ENCODE peak calls at places on chromosomes 6 and 20, in seven cellular contexts. M, Z, Y, G, Q, W and H are unnamed samples. For H3K4me1, the result is how much of the 10 kb centered on the place peaks cover.

GRCh38 chr20:52992632-52993031 is 20.5 kb downstream of the TSHZ2 start:
- DNase-seq in M (no peak), Z (no peak), Y (no peak), G (no peak), Q (no peak), W (no peak), H (no peak)

GRCh38 chr20:62305149-62305764 is 2.5 kb downstream of the ADRM1 start:
- DNase-seq in M (no peak), Z (no peak), Y (no peak), G (no peak), Q (no peak), W (no peak), H (no peak)

GRCh38 chr6:106109043-106109442 is 22.9 kb downstream of the PRDM1 start:
- DNase-seq in M (no peak), Z (no peak), Y (no peak), G (no peak), Q (no peak), W (no peak), H (no peak)

GRCh38 chr20:49894073-49894470 is 21.3 kb downstream of the SPATA2 start:
- DNase-seq in M (no peak), Z (no peak), Y (no peak), G (no peak), Q (no peak), W (no peak), H (no peak)

GRCh38 chr6:31037692-31038091 is 27.4 kb downstream of the MUC22 start:
- DNase-seq in M (no peak), Z (no peak), Y (no peak), G (no peak), Q (no peak), W (no peak), H (no peak)

GRCh38 chr6:131792091-131792496 is 15.7 kb upstream of the ENPP1 start:
- DNase-seq in M (no peak), Z (peak), Y (no peak), G (peak), Q (no peak), W (no peak), H (no peak)

GRCh38 chr6:16514249-16514648 is 247.0 kb downstream of the ATXN1 start:
- DNase-seq in M (no peak), Z (peak), Y (no peak), G (peak), Q (no peak), W (no peak), H (no peak)

GRCh38 chr6:162173448-162173847 is 554.1 kb downstream of the PRKN start:
- DNase-seq in M (no peak), Z (no peak), Y (no peak), G (no peak), Q (no peak), W (no peak), H (no peak)

GRCh38 chr20:39446397-39446796 is 484.3 kb downstream of the DHX35 start:
- DNase-seq in M (no peak), Z (no peak), Y (no peak), G (no peak), Q (no peak), W (no peak), H (no peak)

GRCh38 chr20:61271273-61272221 is 19.5 kb downstream of the CDH4 start:
- DNase-seq in M (no peak), Z (no peak), Y (no peak), G (peak), Q (no peak), W (no peak), H (no peak)

GRCh38 chr6:44131880-44132279 is 4.5 kb downstream of the TMEM63B start:
- DNase-seq in M (peak), Z (peak), Y (peak), G (no peak), Q (no peak), W (no peak), H (no peak)

GRCh38 chr20:17868146-17868545 is 100.4 kb downstream of the SNX5 start:
- DNase-seq in M (no peak), Z (peak), Y (no peak), G (no peak), Q (no peak), W (no peak), H (no peak)

GRCh38 chr6:16409531-16410441 is 171.4 kb downstream of the GMPR start:
- DNase-seq in M (peak), Z (peak), Y (peak), G (peak), Q (peak), W (peak), H (peak)

GRCh38 chr6:3193102-3193837 is 34.2 kb downstream of the TUBB2B start:
- DNase-seq in M (no peak), Z (peak), Y (no peak), G (no peak), Q (no peak), W (no peak), H (no peak)

GRCh38 chr20:58084966-58085365 is 143.5 kb downstream of the ANKRD60 start:
- DNase-seq in M (peak), Z (no peak), Y (no peak), G (no peak), Q (no peak), W (no peak), H (no peak)

GRCh38 chr6:91659881-91660280 is 1073.0 kb upstream of the MAP3K7 start:
- DNase-seq in M (no peak), Z (no peak), Y (no peak), G (no peak), Q (no peak), W (no peak), H (no peak)

GRCh38 chr6:141932685-141933084 is 200.0 kb upstream of the GJE1 start:
- DNase-seq in M (no peak), Z (no peak), Y (no peak), G (no peak), Q (no peak), W (no peak), H (no peak)

GRCh38 chr20:19973920-19974620 is 43.1 kb upstream of the NAA20 start:
- DNase-seq in M (peak), Z (no peak), Y (peak), G (peak), Q (no peak), W (no peak), H (no peak)

GRCh38 chr20:2022163-2022562 is 28.3 kb upstream of the PDYN start:
- DNase-seq in M (no peak), Z (no peak), Y (no peak), G (no peak), Q (no peak), W (no peak), H (no peak)

GRCh38 chr6:129115491-129115890 is 232.6 kb downstream of the LAMA2 start:
- DNase-seq in M (no peak), Z (no peak), Y (no peak), G (peak), Q (no peak), W (no peak), H (no peak)

GRCh38 chr6:37038297-37039198 is 33.1 kb downstream of the FGD2 start:
- DNase-seq in M (no peak), Z (no peak), Y (peak), G (no peak), Q (no peak), W (no peak), H (no peak)

GRCh38 chr6:46491789-46492547 is 719 bp upstream of the RCAN2 start:
- DNase-seq in M (peak), Z (peak), Y (no peak), G (peak), Q (no peak), W (no peak), H (peak)

GRCh38 chr6:144736763-144737162 is 451.6 kb downstream of the UTRN start:
- DNase-seq in M (no peak), Z (no peak), Y (no peak), G (no peak), Q (no peak), W (no peak), H (no peak)

GRCh38 chr6:17585766-17586502 is 14.2 kb upstream of the FAM8A1 start:
- DNase-seq in M (peak), Z (peak), Y (no peak), G (peak), Q (no peak), W (no peak), H (peak)

GRCh38 chr6:16630035-16630643 is 131.1 kb downstream of the ATXN1 start:
- DNase-seq in M (no peak), Z (no peak), Y (no peak), G (no peak), Q (no peak), W (no peak), H (no peak)

GRCh38 chr20:32779500-32780215 is 17.5 kb downstream of the DNMT3B start:
- DNase-seq in M (no peak), Z (peak), Y (no peak), G (no peak), Q (no peak), W (no peak), H (no peak)

GRCh38 chr6:7687145-7688113 is 38.5 kb upstream of the BMP6 start:
- DNase-seq in M (no peak), Z (no peak), Y (no peak), G (no peak), Q (no peak), W (no peak), H (no peak)

GRCh38 chr6:47157063-47157462 is 114.9 kb upstream of the ADGRF1 start:
- DNase-seq in M (no peak), Z (no peak), Y (no peak), G (no peak), Q (no peak), W (no peak), H (no peak)

DNA sequence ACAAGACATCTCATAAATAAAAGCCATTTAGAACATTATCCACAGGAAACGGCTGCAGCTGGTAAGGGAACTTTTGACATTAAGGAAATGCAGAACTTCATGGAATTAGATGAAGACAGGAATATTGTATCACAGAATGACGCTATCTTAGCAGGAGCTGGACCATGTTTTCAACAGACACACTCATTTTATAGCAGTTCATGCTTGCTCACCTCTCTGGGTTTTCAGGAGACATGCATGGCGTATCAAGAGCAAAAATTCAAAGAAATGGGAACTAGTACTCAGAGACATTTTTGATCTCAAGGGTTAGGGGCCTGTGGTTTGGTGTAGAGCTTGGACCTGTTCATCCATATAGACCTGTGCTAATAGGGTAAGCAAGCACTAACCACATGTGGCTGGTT is 125.0 kb downstream of the FYN start:
- DNase-seq in M (no peak), Z (no peak), Y (no peak), G (no peak), Q (no peak), W (no peak), H (no peak)
- H3K4me1 ChIP-seq in M (under half), Z (under half), Y (under half), G (under half), Q (half or more), W (half or more), H (under half)

GRCh38 chr6:32679501-32679900 is 13.0 kb upstream of the HLA-DQB1 start:
- DNase-seq in M (no peak), Z (no peak), Y (no peak), G (no peak), Q (no peak), W (no peak), H (no peak)

GRCh38 chr6:32680055-32680454 is 13.6 kb upstream of the HLA-DQB1 start:
- DNase-seq in M (no peak), Z (no peak), Y (no peak), G (no peak), Q (no peak), W (no peak), H (no peak)

GRCh38 chr6:32689531-32690505 is 23.4 kb upstream of the HLA-DQB1 start:
- DNase-seq in M (no peak), Z (no peak), Y (no peak), G (no peak), Q (no peak), W (no peak), H (peak)

GRCh38 chr6:32685603-32686002 is 19.1 kb upstream of the HLA-DQB1 start:
- DNase-seq in M (no peak), Z (no peak), Y (no peak), G (no peak), Q (no peak), W (no peak), H (no peak)

GRCh38 chr6:32684246-32684645 is 17.8 kb upstream of the HLA-DQB1 start:
- DNase-seq in M (no peak), Z (no peak), Y (no peak), G (no peak), Q (no peak), W (no peak), H (no peak)
- H3K4me1 ChIP-seq in M (under half), Z (under half), Y (under half), G (under half), Q (under half), W (under half), H (under half)

GRCh38 chr20:48489656-48490055 is 338.1 kb downstream of the PREX1 start:
- DNase-seq in M (peak), Z (no peak), Y (no peak), G (no peak), Q (no peak), W (no peak), H (no peak)

GRCh38 chr20:48489046-48489463 is 338.7 kb downstream of the PREX1 start:
- DNase-seq in M (peak), Z (no peak), Y (no peak), G (no peak), Q (no peak), W (no peak), H (peak)

GRCh38 chr20:48490976-48491657 is 336.7 kb downstream of the PREX1 start:
- DNase-seq in M (peak), Z (no peak), Y (no peak), G (no peak), Q (no peak), W (no peak), H (no peak)

GRCh38 chr20:48493966-48494365 is 333.8 kb downstream of the PREX1 start:
- DNase-seq in M (peak), Z (no peak), Y (no peak), G (no peak), Q (no peak), W (no peak), H (no peak)

GRCh38 chr20:48492188-48493070 is 335.4 kb downstream of the PREX1 start:
- DNase-seq in M (peak), Z (no peak), Y (no peak), G (no peak), Q (no peak), W (no peak), H (no peak)
- H3K4me1 ChIP-seq in M (under half), Z (under half), Y (under half), G (under half), Q (under half), W (under half), H (under half)

GRCh38 chr6:15404700-15404980 is 158.8 kb downstream of the JARID2 start:
- DNase-seq in M (no peak), Z (no peak), Y (no peak), G (no peak), Q (no peak), W (no peak), H (no peak)

GRCh38 chr6:15406452-15406851 is 160.6 kb downstream of the JARID2 start:
- DNase-seq in M (no peak), Z (no peak), Y (no peak), G (no peak), Q (no peak), W (no peak), H (no peak)

GRCh38 chr6:15403094-15403493 is 157.2 kb downstream of the JARID2 start:
- DNase-seq in M (no peak), Z (no peak), Y (no peak), G (no peak), Q (no peak), W (no peak), H (no peak)

GRCh38 chr6:15402401-15403045 is 156.7 kb downstream of the JARID2 start:
- DNase-seq in M (no peak), Z (no peak), Y (no peak), G (no peak), Q (no peak), W (no peak), H (no peak)

GRCh38 chr6:15405111-15405510 is 159.2 kb downstream of the JARID2 start:
- DNase-seq in M (no peak), Z (no peak), Y (no peak), G (no peak), Q (no peak), W (no peak), H (no peak)
- H3K4me1 ChIP-seq in M (under half), Z (half or more), Y (under half), G (half or more), Q (under half), W (under half), H (under half)

GRCh38 chr6:137224890-137225198 is 5.7 kb upstream of the IFNGR1 start:
- DNase-seq in M (no peak), Z (no peak), Y (no peak), G (no peak), Q (no peak), W (no peak), H (peak)
- H3K4me1 ChIP-seq in M (under half), Z (under half), Y (under half), G (under half), Q (under half), W (under half), H (half or more)